ENCODE peak calls at places on chromosomes 16 and 17, in nine cellular contexts. Z is Caco-2, E is astrocyte, B is ascending aorta, C is SJSA1, L is thoracic aorta, R is cardiac muscle cell, S is heart left ventricle, Y is SK-N-SH. X is an unnamed sample.

GRCh38 chr16:67883146-67883871 is 1.4 kb upstream of the NRN1L start:
- DNase-seq in Z (peak; percentile 84), E (no peak), B (no peak), C (no peak), L (no peak), R (no peak), S (no peak), Y (no peak), X (no peak)

GRCh38 chr16:56226840-56227525 is 35.7 kb downstream of the GNAO1 start:
- DNase-seq in Z (no peak), E (no peak), B (no peak), C (no peak), L (no peak), R (no peak), S (no peak), Y (no peak), X (no peak)

GRCh38 chr17:65020284-65020683 is 36.3 kb downstream of the GNA13 start:
- DNase-seq in Z (no peak), E (peak; percentile 26), B (no peak), C (peak; percentile 45), L (no peak), R (no peak), S (no peak), Y (no peak), X (no peak)

GRCh38 chr16:57901480-57902069 is 69.4 kb downstream of the CNGB1 start:
- DNase-seq in Z (no peak), E (no peak), B (no peak), C (no peak), L (no peak), R (no peak), S (no peak), Y (no peak), X (no peak)

GRCh38 chr17:43312011-43312410 is 78.2 kb upstream of the RNU2-1 start:
- DNase-seq in Z (no peak), E (no peak), B (no peak), C (no peak), L (no peak), R (no peak), S (no peak), Y (no peak), X (no peak)

GRCh38 chr16:47136101-47136820 is 7.5 kb downstream of the NETO2 start:
- DNase-seq in Z (no peak), E (peak; percentile 76), B (no peak), C (no peak), L (no peak), R (no peak), S (peak; percentile 23), Y (no peak), X (no peak)

GRCh38 chr16:88905563-88905962 is 39.1 kb upstream of the PABPN1L start:
- DNase-seq in Z (peak; percentile 49), E (no peak), B (no peak), C (no peak), L (no peak), R (peak; percentile 33), S (no peak), Y (peak; percentile 83), X (no peak)

GRCh38 chr16:23566724-23567123 is 9.2 kb downstream of the UBFD1 start:
- DNase-seq in Z (no peak), E (no peak), B (no peak), C (no peak), L (no peak), R (no peak), S (no peak), Y (no peak), X (no peak)

GRCh38 chr16:50021509-50021908 is 3.5 kb upstream of the CNEP1R1 start:
- DNase-seq in Z (peak; percentile 32), E (no peak), B (no peak), C (no peak), L (no peak), R (peak; percentile 52), S (no peak), Y (no peak), X (no peak)

GRCh38 chr16:89120281-89120680 is 26.6 kb downstream of the ACSF3 start:
- DNase-seq in Z (no peak), E (no peak), B (no peak), C (no peak), L (no peak), R (no peak), S (no peak), Y (no peak), X (peak; percentile 5)

GRCh38 chr17:57577751-57578607 is 167.1 kb downstream of the CCDC182 start:
- DNase-seq in Z (peak; percentile 36), E (peak; percentile 69), B (no peak), C (peak; percentile 76), L (no peak), R (no peak), S (no peak), Y (peak; percentile 47), X (peak; percentile 35)

GRCh38 chr17:5897320-5897911 is 172.8 kb upstream of the WSCD1 start:
- DNase-seq in Z (no peak), E (peak; percentile 4), B (no peak), C (no peak), L (no peak), R (no peak), S (no peak), Y (no peak), X (no peak)

GRCh38 chr16:4529085-4530060 is 9.2 kb downstream of the CDIP1 start:
- DNase-seq in Z (no peak), E (peak; percentile 83), B (no peak), C (peak; percentile 20), L (no peak), R (peak; percentile 54), S (no peak), Y (no peak), X (no peak)

GRCh38 chr17:13508916-13509315 is 92.8 kb downstream of the HS3ST3A1 start:
- DNase-seq in Z (no peak), E (no peak), B (no peak), C (no peak), L (no peak), R (no peak), S (no peak), Y (no peak), X (no peak)

GRCh38 chr17:77422104-77422782 is 281.5 kb downstream of the SEC14L1 start:
- DNase-seq in Z (peak; percentile 32), E (no peak), B (no peak), C (no peak), L (no peak), R (no peak), S (no peak), Y (no peak), X (no peak)

DNA sequence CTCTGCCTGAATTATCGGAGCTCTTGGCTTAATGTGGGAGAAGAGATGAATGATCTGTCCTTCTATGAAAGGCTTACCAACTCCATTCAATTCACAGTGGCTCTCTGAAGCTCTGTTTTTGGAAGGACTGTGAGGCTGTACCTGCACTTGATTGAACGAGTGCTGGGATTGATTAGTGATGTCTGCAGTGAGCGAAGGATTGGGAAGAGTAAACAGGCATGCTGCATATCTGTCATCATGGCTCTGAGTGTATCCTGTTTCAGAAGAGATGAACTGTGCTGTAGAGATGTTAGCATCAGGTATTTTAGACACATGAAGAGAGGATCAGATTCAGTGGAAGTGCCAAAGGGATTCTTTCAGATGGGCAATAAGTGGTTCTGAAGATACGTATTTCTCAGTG is 564.0 kb downstream of the MAF start:
- DNase-seq in Z (no peak), E (no peak), B (no peak), C (no peak), L (no peak), R (no peak), S (no peak), Y (no peak), X (no peak)
- H3K27me3 ChIP-seq in Z (no peaks in the 10 kb centered on the region), E (no peaks in the 10 kb centered on the region), B (no peaks in the 10 kb centered on the region), C (no peaks in the 10 kb centered on the region), L (no peaks in the 10 kb centered on the region), R (no peaks in the 10 kb centered on the region), S (no peaks in the 10 kb centered on the region), Y (no peaks in the 10 kb centered on the region), X (no peaks in the 10 kb centered on the region)

GRCh38 chr16:16022683-16023064 is 73.3 kb downstream of the ABCC1 start:
- DNase-seq in Z (no peak), E (no peak), B (no peak), C (no peak), L (no peak), R (no peak), S (no peak), Y (no peak), X (no peak)

GRCh38 chr16:16021988-16022682 is 72.7 kb downstream of the ABCC1 start:
- DNase-seq in Z (peak; percentile 53), E (peak; percentile 92), B (peak; percentile 89), C (peak; percentile 90), L (peak; percentile 95), R (peak; percentile 77), S (peak; percentile 95), Y (peak; percentile 82), X (peak; percentile 97)

GRCh38 chr16:16028311-16028999 is 79.0 kb downstream of the ABCC1 start:
- DNase-seq in Z (no peak), E (no peak), B (no peak), C (no peak), L (no peak), R (no peak), S (no peak), Y (no peak), X (no peak)

GRCh38 chr16:16027728-16028310 is 78.4 kb downstream of the ABCC1 start:
- DNase-seq in Z (no peak), E (no peak), B (no peak), C (no peak), L (no peak), R (no peak), S (no peak), Y (no peak), X (no peak)

DNA sequence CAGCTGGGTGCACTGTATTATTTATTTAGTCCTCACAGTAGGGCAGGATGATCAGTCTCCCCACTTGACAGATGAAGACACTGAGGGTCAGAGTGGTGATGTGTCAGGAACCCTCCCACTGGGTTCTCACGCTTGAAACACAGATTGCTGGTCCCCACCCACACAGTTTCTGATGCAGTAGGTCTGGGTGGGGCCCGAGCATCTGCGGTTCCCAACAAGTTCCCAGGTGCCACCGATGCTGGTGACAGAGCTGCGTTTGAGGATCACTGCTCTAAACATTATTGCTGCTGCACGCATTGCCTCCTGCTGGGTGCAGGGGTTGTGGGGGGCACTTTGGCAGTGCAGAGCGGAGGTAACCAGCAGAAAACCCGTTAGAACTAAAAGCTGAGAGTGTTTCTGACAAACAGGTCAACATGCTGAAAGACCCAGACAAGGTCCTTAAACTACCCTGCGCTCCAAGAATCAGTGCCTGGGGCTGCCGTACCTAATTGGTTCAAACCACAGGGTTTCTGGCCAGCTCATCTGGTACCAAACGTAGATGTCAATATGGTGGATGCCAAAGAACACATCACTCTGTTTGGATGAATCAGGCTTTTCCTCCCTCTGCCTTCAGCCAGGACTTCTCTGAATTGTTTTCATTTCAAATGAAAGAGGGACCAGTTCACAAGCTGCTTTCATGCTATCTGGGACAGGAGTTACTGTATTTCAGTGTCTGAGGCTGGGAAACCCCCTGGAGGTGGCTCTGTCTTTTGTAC is 76.0 kb downstream of the ABCC1 start:
- DNase-seq in Z (no peak), E (peak; percentile 96), B (no peak), C (peak; percentile 82), L (no peak), R (no peak), S (no peak), Y (no peak), X (no peak)
- H3K4me3 ChIP-seq in Z (no peak overlapping the region), E (peak overlapping the region; percentile 21), B (no peak overlapping the region), C (no peak overlapping the region), L (no peak overlapping the region), R (no peak overlapping the region), S (no peak overlapping the region), Y (no peak overlapping the region), X (no peak overlapping the region)

GRCh38 chr16:1918890-1919679 is 870 bp upstream of the HS3ST6 start:
- DNase-seq in Z (no peak), E (no peak), B (no peak), C (no peak), L (no peak), R (no peak), S (no peak), Y (peak; percentile 82), X (no peak)
- H3K27me3 ChIP-seq in Z (no peaks in the 10 kb centered on the region), E (peaks cover 71% of the 10 kb centered on the region), B (peaks cover 21% of the 10 kb centered on the region), C (peaks cover 82% of the 10 kb centered on the region), L (peaks cover 22% of the 10 kb centered on the region), R (peaks cover 98% of the 10 kb centered on the region), S (peaks cover 32% of the 10 kb centered on the region), Y (peaks cover 45% of the 10 kb centered on the region), X (peaks cover 99% of the 10 kb centered on the region)

GRCh38 chr16:48234630-48235029 is 9.5 kb upstream of the LONP2 start:
- DNase-seq in Z (no peak), E (no peak), B (no peak), C (no peak), L (no peak), R (no peak), S (no peak), Y (no peak), X (no peak)
- H3K4me3 ChIP-seq in Z (no peak overlapping the region), E (no peak overlapping the region), B (no peak overlapping the region), C (no peak overlapping the region), L (no peak overlapping the region), R (no peak overlapping the region), S (no peak overlapping the region), Y (no peak overlapping the region), X (no peak overlapping the region)

X was measured in left ventricle myocardium inferior.